ENCODE peak calls at places on chromosomes 7 and 10, in nine cellular contexts. One of them, this sample, is unnamed.

GRCh38 chr7:10708447-10708846 is 265.2 kb upstream of the PHF14 start:
- DNase-seq in GF-D8: no peak
- DNase-seq in SW480: peak
- DNase-seq in neural progenitor cell: peak
- DNase-seq in progenitor cell of endocrine pancreas: no peak
- DNase-seq in HT1080: peak
- DNase-seq in nephron progenitor cell: no peak
- DNase-seq in GM06990: no peak
- DNase-seq in NCI-H2081: peak
- DNase-seq in this sample: no peak

GRCh38 chr7:141466151-141466904 is 84.9 kb upstream of the AGK start:
- DNase-seq in GF-D8: no peak
- DNase-seq in SW480: no peak
- DNase-seq in neural progenitor cell: no peak
- DNase-seq in progenitor cell of endocrine pancreas: no peak
- DNase-seq in HT1080: peak
- DNase-seq in nephron progenitor cell: no peak
- DNase-seq in GM06990: no peak
- DNase-seq in NCI-H2081: no peak
- DNase-seq in this sample: no peak

GRCh38 chr7:151408839-151409554 is 841 bp downstream of the WDR86 start:
- DNase-seq in GF-D8: no peak
- DNase-seq in SW480: peak
- DNase-seq in neural progenitor cell: peak
- DNase-seq in progenitor cell of endocrine pancreas: no peak
- DNase-seq in HT1080: no peak
- DNase-seq in nephron progenitor cell: peak
- DNase-seq in GM06990: no peak
- DNase-seq in NCI-H2081: no peak
- DNase-seq in this sample: no peak

GRCh38 chr7:157617401-157617800 is 280.6 kb downstream of the DNAJB6 start:
- DNase-seq in GF-D8: no peak
- DNase-seq in SW480: no peak
- DNase-seq in neural progenitor cell: no peak
- DNase-seq in progenitor cell of endocrine pancreas: no peak
- DNase-seq in HT1080: no peak
- DNase-seq in nephron progenitor cell: no peak
- DNase-seq in GM06990: no peak
- DNase-seq in NCI-H2081: no peak
- DNase-seq in this sample: no peak

GRCh38 chr10:22332116-22332692 is 11.3 kb downstream of the BMI1 start:
- DNase-seq in GF-D8: no peak
- DNase-seq in SW480: no peak
- DNase-seq in neural progenitor cell: peak
- DNase-seq in progenitor cell of endocrine pancreas: no peak
- DNase-seq in HT1080: no peak
- DNase-seq in nephron progenitor cell: no peak
- DNase-seq in GM06990: no peak
- DNase-seq in NCI-H2081: no peak
- DNase-seq in this sample: no peak

GRCh38 chr10:48496831-48497792 is 107.8 kb downstream of the ARHGAP22 start:
- DNase-seq in GF-D8: no peak
- DNase-seq in SW480: peak
- DNase-seq in neural progenitor cell: no peak
- DNase-seq in progenitor cell of endocrine pancreas: no peak
- DNase-seq in HT1080: peak
- DNase-seq in nephron progenitor cell: no peak
- DNase-seq in GM06990: no peak
- DNase-seq in NCI-H2081: no peak
- DNase-seq in this sample: no peak

GRCh38 chr7:49398236-49398635 is 375.2 kb upstream of the VWC2 start:
- DNase-seq in GF-D8: no peak
- DNase-seq in SW480: no peak
- DNase-seq in neural progenitor cell: no peak
- DNase-seq in progenitor cell of endocrine pancreas: no peak
- DNase-seq in HT1080: no peak
- DNase-seq in nephron progenitor cell: no peak
- DNase-seq in GM06990: no peak
- DNase-seq in NCI-H2081: no peak
- DNase-seq in this sample: no peak

GRCh38 chr10:29804025-29804852 is 169.5 kb upstream of the SVIL start:
- DNase-seq in GF-D8: no peak
- DNase-seq in SW480: peak
- DNase-seq in neural progenitor cell: no peak
- DNase-seq in progenitor cell of endocrine pancreas: no peak
- DNase-seq in HT1080: peak
- DNase-seq in nephron progenitor cell: no peak
- DNase-seq in GM06990: no peak
- DNase-seq in NCI-H2081: peak
- DNase-seq in this sample: peak

GRCh38 chr10:24908793-24909423 is 43.5 kb downstream of the PRTFDC1 start:
- DNase-seq in GF-D8: no peak
- DNase-seq in SW480: peak
- DNase-seq in neural progenitor cell: no peak
- DNase-seq in progenitor cell of endocrine pancreas: no peak
- DNase-seq in HT1080: peak
- DNase-seq in nephron progenitor cell: no peak
- DNase-seq in GM06990: no peak
- DNase-seq in NCI-H2081: no peak
- DNase-seq in this sample: no peak

GRCh38 chr7:96686305-96686704 is 23.3 kb downstream of the SEM1 start:
- DNase-seq in GF-D8: peak
- DNase-seq in SW480: no peak
- DNase-seq in neural progenitor cell: no peak
- DNase-seq in progenitor cell of endocrine pancreas: no peak
- DNase-seq in HT1080: no peak
- DNase-seq in nephron progenitor cell: no peak
- DNase-seq in GM06990: no peak
- DNase-seq in NCI-H2081: no peak
- DNase-seq in this sample: no peak

GRCh38 chr10:5546891-5547683 is 22.3 kb downstream of the CALML3 start:
- DNase-seq in GF-D8: no peak
- DNase-seq in SW480: peak
- DNase-seq in neural progenitor cell: no peak
- DNase-seq in progenitor cell of endocrine pancreas: no peak
- DNase-seq in HT1080: peak
- DNase-seq in nephron progenitor cell: no peak
- DNase-seq in GM06990: no peak
- DNase-seq in NCI-H2081: no peak
- DNase-seq in this sample: peak